ENCODE peak calls at places on chromosomes 3 and 15, in seven cellular contexts. R is cardiac fibroblast, T is GM12864, S is H9, L is progenitor cell of endocrine pancreas, P is astrocyte, E is endothelial cell. B is an unnamed sample.

GRCh38 chr3:88362428-88362827 is 212.7 kb downstream of the C3orf38 start:
- DNase-seq in L (no peak), S (no peak), P (no peak), T (no peak), E (no peak), R (no peak), B (no peak)

GRCh38 chr3:110946810-110947209 is 124.8 kb upstream of the NECTIN3 start:
- DNase-seq in P (no peak), R (no peak), T (no peak), L (no peak), S (no peak), E (no peak), B (no peak)

GRCh38 chr3:170425491-170426239 is 7.0 kb downstream of the CLDN11 start:
- DNase-seq in E (no peak), P (no peak), L (peak), S (no peak), T (no peak), R (no peak), B (no peak)

GRCh38 chr15:74172751-74173544 is 562 bp upstream of the ISLR start:
- DNase-seq in T (no peak), L (no peak), P (peak), S (peak), R (peak), E (no peak), B (no peak)

GRCh38 chr3:64166584-64167155 is 58.6 kb downstream of the PRICKLE2 start:
- DNase-seq in R (peak), L (no peak), T (no peak), S (peak), P (peak), E (peak), B (no peak)

GRCh38 chr3:127909646-127910045 is 5.4 kb upstream of the KBTBD12 start:
- DNase-seq in S (no peak), E (no peak), L (no peak), T (no peak), R (no peak), P (no peak), B (no peak)

GRCh38 chr3:37801966-37802365 is 59.7 kb upstream of the CTDSPL start:
- DNase-seq in E (no peak), P (no peak), R (no peak), T (no peak), L (no peak), S (no peak), B (no peak)

GRCh38 chr3:187063286-187064081 is 75.8 kb downstream of the RPL39L start:
- DNase-seq in T (no peak), S (no peak), E (no peak), L (no peak), P (peak), R (peak), B (no peak)

GRCh38 chr15:43854801-43855200 is 28.0 kb downstream of the WDR76 start:
- DNase-seq in S (no peak), R (peak), E (no peak), L (no peak), P (no peak), T (no peak), B (no peak)

GRCh38 chr3:195021674-195022073 is 249.3 kb downstream of the XXYLT1 start:
- DNase-seq in L (no peak), P (no peak), T (no peak), E (no peak), R (no peak), S (no peak), B (no peak)

GRCh38 chr15:68439506-68439905 is 7.5 kb upstream of the ITGA11 start:
- DNase-seq in T (no peak), S (peak), E (no peak), L (no peak), P (no peak), R (no peak), B (no peak)

GRCh38 chr15:50790778-50791536 is 25.5 kb upstream of the SPPL2A start:
- DNase-seq in T (no peak), P (no peak), S (no peak), R (no peak), E (no peak), L (no peak), B (no peak)

GRCh38 chr3:98726084-98726483 is 37.1 kb upstream of the ST3GAL6 start:
- DNase-seq in L (no peak), E (no peak), S (no peak), P (peak), T (no peak), R (no peak), B (no peak)

GRCh38 chr15:100926971-100927756 is 8.0 kb downstream of the LRRK1 start:
- DNase-seq in R (no peak), E (no peak), P (no peak), T (no peak), L (no peak), S (no peak), B (no peak)

GRCh38 chr3:95277614-95278013 is 1214.8 kb downstream of the NSUN3 start:
- DNase-seq in P (no peak), E (no peak), T (no peak), L (no peak), R (no peak), S (no peak), B (no peak)

GRCh38 chr15:66716668-66717025 is 14.6 kb downstream of the SMAD6 start:
- DNase-seq in L (no peak), E (no peak), T (no peak), P (no peak), R (no peak), S (no peak), B (no peak)

GRCh38 chr15:26280281-26280680 is 417.2 kb upstream of the ATP10A start:
- DNase-seq in S (no peak), L (no peak), R (no peak), E (no peak), T (no peak), P (no peak), B (no peak)

GRCh38 chr3:177947901-177948300 is 588.3 kb upstream of the KCNMB2 start:
- DNase-seq in R (no peak), L (no peak), S (no peak), T (no peak), P (no peak), E (no peak), B (no peak)

GRCh38 chr3:177725165-177725564 is 527.9 kb upstream of the TBL1XR1 start:
- DNase-seq in P (no peak), S (no peak), R (no peak), T (no peak), E (no peak), L (no peak), B (no peak)

GRCh38 chr3:32453346-32453745 is 49.3 kb downstream of the CMTM6 start:
- DNase-seq in T (no peak), R (peak), S (no peak), E (no peak), P (peak), L (no peak), B (no peak)

GRCh38 chr3:21531909-21532308 is 219.1 kb downstream of the ZNF385D start:
- DNase-seq in P (no peak), E (no peak), R (no peak), L (no peak), T (no peak), S (no peak), B (no peak)
- TF ChIP-seq CTCF in P (no peak), E (no peak), R (no peak), L (no peak), T (no peak), S (no peak), B (no peak)

GRCh38 chr3:30617069-30617468 is 10.7 kb downstream of the TGFBR2 start:
- DNase-seq in L (no peak), P (no peak), T (no peak), R (no peak), E (no peak), S (no peak), B (no peak)
- TF ChIP-seq CTCF in L (no peak), P (no peak), T (no peak), R (no peak), E (no peak), S (no peak), B (no peak)

GRCh38 chr3:83946554-83946953 is 1012.2 kb upstream of the CADM2 start:
- DNase-seq in T (no peak), S (peak), R (no peak), P (no peak), E (no peak), L (no peak), B (no peak)
- TF ChIP-seq CTCF in T (no peak), S (peak), R (no peak), P (no peak), E (no peak), L (peak), B (no peak)

DNA sequence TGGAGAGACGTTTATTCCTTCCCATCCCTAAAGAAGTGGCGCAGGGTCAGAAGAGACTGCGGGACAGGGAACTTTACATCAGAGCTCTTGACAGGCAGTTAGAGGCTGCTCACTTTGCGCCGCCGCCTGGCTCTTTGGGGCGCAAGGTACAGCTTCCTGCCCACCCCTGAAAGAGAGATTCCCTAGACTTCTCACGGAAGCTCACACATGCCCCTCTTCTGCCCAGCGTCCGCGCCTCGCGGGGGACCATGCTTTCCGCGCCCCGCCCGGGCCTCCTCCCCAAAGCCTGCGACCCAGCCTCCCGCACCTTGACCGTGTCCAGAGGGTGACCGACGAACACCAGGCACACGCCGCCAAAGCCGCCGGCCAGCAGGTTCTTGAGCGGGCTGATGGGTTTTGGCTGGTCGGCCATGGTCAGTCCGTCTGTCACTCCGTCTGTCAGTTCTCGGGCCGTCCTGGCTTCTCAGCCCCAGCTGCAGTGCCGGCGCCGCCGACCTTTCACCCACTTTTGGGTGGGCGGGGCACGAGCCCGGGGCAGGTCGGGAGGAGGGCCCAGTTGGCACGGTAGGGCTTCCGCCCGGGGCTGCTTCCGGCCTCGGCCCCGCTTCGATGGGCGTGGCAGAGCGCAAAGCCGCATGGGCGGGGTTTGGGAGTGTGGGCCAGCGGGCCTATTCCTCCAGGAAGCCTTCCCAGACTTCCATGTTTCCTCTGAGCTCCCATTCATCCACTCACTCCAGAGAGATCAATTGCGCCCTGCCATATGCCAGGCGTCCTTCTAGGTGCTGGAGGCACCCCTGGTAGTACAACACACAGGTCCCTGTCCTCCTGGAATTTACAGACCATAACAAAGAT is at the start of gene SLC25A20:
- DNase-seq in S (peak), T (peak), P (peak), E (peak), R (peak), L (peak), B (peak)
- TF ChIP-seq CTCF in S (no peak), T (no peak), P (no peak), E (no peak), R (no peak), L (no peak), B (no peak)

DNA sequence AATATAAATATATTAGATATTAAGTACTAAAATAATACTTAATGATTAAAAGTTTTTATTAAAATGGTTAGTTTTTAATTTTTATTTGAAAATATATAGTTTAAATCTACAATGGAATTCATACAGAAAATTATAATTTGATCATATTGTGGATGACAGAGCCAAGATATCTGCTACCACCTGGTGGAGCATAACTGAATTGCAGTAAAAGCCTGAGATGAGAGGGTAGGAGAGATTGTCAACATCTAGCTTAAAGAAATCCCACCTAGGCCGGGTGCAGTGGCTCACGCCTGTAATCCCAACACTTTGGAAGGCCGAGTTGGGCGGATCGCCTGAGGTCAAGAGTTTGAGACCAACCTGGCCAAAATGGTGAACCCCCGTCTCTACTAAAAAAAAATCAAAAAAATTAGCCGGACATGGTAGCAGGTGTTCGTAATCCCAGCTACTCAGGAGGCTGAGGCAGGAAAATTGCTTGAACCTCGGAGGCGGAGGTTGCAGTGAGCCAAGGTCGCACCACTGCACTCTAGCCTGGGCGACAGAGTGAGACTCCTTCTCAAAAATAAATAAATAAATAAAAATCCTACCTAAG is 25.1 kb upstream of the CSTA start:
- DNase-seq in T (no peak), R (peak), S (no peak), E (peak), P (no peak), L (no peak), B (no peak)
- TF ChIP-seq CTCF in T (peak), R (peak), S (peak), E (peak), P (peak), L (peak), B (peak)

B was measured in GM13977.